ENCODE peak calls at places on chromosomes 6 and 20, in ten cellular contexts. One of them, this sample, is unnamed.

GRCh38 chr6:157227202-157228166 is 95.8 kb downstream of the TMEM242 start:
- DNase-seq in uterus: no peak
- DNase-seq in fibroblast of pulmonary artery: no peak
- DNase-seq in right lobe of liver: no peak
- DNase-seq in GM23338: peak; percentile 64
- DNase-seq in A549: peak; percentile 27
- DNase-seq in nephron progenitor cell: no peak
- DNase-seq in GM12864: no peak
- DNase-seq in foreskin fibroblast: no peak
- DNase-seq in lower lobe of right lung: no peak
- DNase-seq in this sample: no peak

GRCh38 chr6:168884646-168885086 is 369.0 kb downstream of the THBS2 start:
- DNase-seq in A549: peak; percentile 69
- DNase-seq in right lobe of liver: no peak
- DNase-seq in nephron progenitor cell: peak; percentile 88
- DNase-seq in GM23338: peak; percentile 76
- DNase-seq in foreskin fibroblast: peak; percentile 35
- DNase-seq in GM12864: no peak
- DNase-seq in uterus: peak; percentile 80
- DNase-seq in lower lobe of right lung: peak; percentile 81
- DNase-seq in fibroblast of pulmonary artery: peak; percentile 58
- DNase-seq in this sample: peak; percentile 2

GRCh38 chr6:151679081-151679480 is 128.4 kb upstream of the ESR1 start:
- DNase-seq in GM23338: no peak
- DNase-seq in lower lobe of right lung: no peak
- DNase-seq in right lobe of liver: no peak
- DNase-seq in uterus: peak; percentile 64
- DNase-seq in fibroblast of pulmonary artery: peak; percentile 38
- DNase-seq in GM12864: no peak
- DNase-seq in foreskin fibroblast: peak; percentile 90
- DNase-seq in nephron progenitor cell: no peak
- DNase-seq in A549: no peak
- DNase-seq in this sample: peak; percentile 31

GRCh38 chr6:27872634-27873028 is 39.6 kb downstream of the OR2B2 start:
- DNase-seq in foreskin fibroblast: no peak
- DNase-seq in nephron progenitor cell: no peak
- DNase-seq in lower lobe of right lung: no peak
- DNase-seq in A549: no peak
- DNase-seq in uterus: no peak
- DNase-seq in right lobe of liver: no peak
- DNase-seq in fibroblast of pulmonary artery: no peak
- DNase-seq in GM23338: no peak
- DNase-seq in GM12864: no peak
- DNase-seq in this sample: no peak

GRCh38 chr6:144234399-144234798 is 50.7 kb upstream of the UTRN start:
- DNase-seq in nephron progenitor cell: no peak
- DNase-seq in lower lobe of right lung: no peak
- DNase-seq in GM23338: peak; percentile 79
- DNase-seq in foreskin fibroblast: no peak
- DNase-seq in uterus: no peak
- DNase-seq in A549: no peak
- DNase-seq in GM12864: no peak
- DNase-seq in fibroblast of pulmonary artery: no peak
- DNase-seq in right lobe of liver: no peak
- DNase-seq in this sample: no peak

GRCh38 chr6:75943381-75943780 is 129.1 kb downstream of the IMPG1 start:
- DNase-seq in GM12864: no peak
- DNase-seq in GM23338: no peak
- DNase-seq in uterus: no peak
- DNase-seq in fibroblast of pulmonary artery: no peak
- DNase-seq in foreskin fibroblast: no peak
- DNase-seq in A549: no peak
- DNase-seq in nephron progenitor cell: no peak
- DNase-seq in lower lobe of right lung: no peak
- DNase-seq in right lobe of liver: no peak
- DNase-seq in this sample: no peak

GRCh38 chr6:8131265-8131897 is 29.0 kb upstream of the EEF1E1 start:
- DNase-seq in right lobe of liver: no peak
- DNase-seq in uterus: no peak
- DNase-seq in foreskin fibroblast: peak; percentile 54
- DNase-seq in lower lobe of right lung: no peak
- DNase-seq in fibroblast of pulmonary artery: peak; percentile 77
- DNase-seq in GM23338: peak; percentile 90
- DNase-seq in A549: peak; percentile 28
- DNase-seq in nephron progenitor cell: peak; percentile 71
- DNase-seq in GM12864: peak; percentile 8
- DNase-seq in this sample: peak; percentile 68

GRCh38 chr20:50578778-50579165 is 68.6 kb downstream of the PTPN1 start:
- DNase-seq in GM12864: no peak
- DNase-seq in foreskin fibroblast: no peak
- DNase-seq in right lobe of liver: no peak
- DNase-seq in GM23338: no peak
- DNase-seq in nephron progenitor cell: no peak
- DNase-seq in A549: no peak
- DNase-seq in fibroblast of pulmonary artery: no peak
- DNase-seq in lower lobe of right lung: peak; percentile 31
- DNase-seq in uterus: no peak
- DNase-seq in this sample: no peak

GRCh38 chr6:112035446-112035845 is 18.5 kb upstream of the CCN6 start:
- DNase-seq in GM23338: no peak
- DNase-seq in fibroblast of pulmonary artery: peak; percentile 55
- DNase-seq in uterus: no peak
- DNase-seq in right lobe of liver: no peak
- DNase-seq in A549: no peak
- DNase-seq in nephron progenitor cell: no peak
- DNase-seq in GM12864: no peak
- DNase-seq in foreskin fibroblast: no peak
- DNase-seq in lower lobe of right lung: no peak
- DNase-seq in this sample: no peak

GRCh38 chr6:66771626-66772025 is 1064.6 kb upstream of the EYS start:
- DNase-seq in fibroblast of pulmonary artery: peak; percentile 56
- DNase-seq in GM12864: no peak
- DNase-seq in right lobe of liver: no peak
- DNase-seq in lower lobe of right lung: no peak
- DNase-seq in uterus: no peak
- DNase-seq in A549: no peak
- DNase-seq in nephron progenitor cell: no peak
- DNase-seq in foreskin fibroblast: peak; percentile 56
- DNase-seq in GM23338: no peak
- DNase-seq in this sample: no peak

GRCh38 chr6:27757307-27757706 is 154.9 kb downstream of the OR2B2 start:
- DNase-seq in GM12864: no peak
- DNase-seq in A549: no peak
- DNase-seq in lower lobe of right lung: peak; percentile 59
- DNase-seq in foreskin fibroblast: peak; percentile 2
- DNase-seq in right lobe of liver: no peak
- DNase-seq in uterus: peak; percentile 21
- DNase-seq in GM23338: peak; percentile 75
- DNase-seq in fibroblast of pulmonary artery: peak; percentile 8
- DNase-seq in nephron progenitor cell: peak; percentile 49
- DNase-seq in this sample: peak; percentile 25

GRCh38 chr6:11194399-11195274 is 37.8 kb downstream of the NEDD9 start:
- DNase-seq in uterus: no peak
- DNase-seq in GM12864: no peak
- DNase-seq in fibroblast of pulmonary artery: peak; percentile 90
- DNase-seq in lower lobe of right lung: no peak
- DNase-seq in GM23338: peak; percentile 57
- DNase-seq in A549: peak; percentile 80
- DNase-seq in nephron progenitor cell: no peak
- DNase-seq in right lobe of liver: no peak
- DNase-seq in foreskin fibroblast: no peak
- DNase-seq in this sample: no peak
- TF ChIP-seq CTCF in uterus: no peak
- TF ChIP-seq CTCF in GM12864: no peak
- TF ChIP-seq CTCF in fibroblast of pulmonary artery: no peak
- TF ChIP-seq CTCF in lower lobe of right lung: no peak
- TF ChIP-seq CTCF in GM23338: no peak
- TF ChIP-seq CTCF in A549: no peak
- TF ChIP-seq CTCF in nephron progenitor cell: no peak
- TF ChIP-seq CTCF in right lobe of liver: no peak
- TF ChIP-seq CTCF in foreskin fibroblast: no peak
- TF ChIP-seq CTCF in this sample: no peak

GRCh38 chr6:1696495-1696850 is 86.8 kb downstream of the FOXC1 start:
- DNase-seq in foreskin fibroblast: no peak
- DNase-seq in fibroblast of pulmonary artery: no peak
- DNase-seq in GM23338: no peak
- DNase-seq in nephron progenitor cell: no peak
- DNase-seq in uterus: no peak
- DNase-seq in GM12864: no peak
- DNase-seq in right lobe of liver: no peak
- DNase-seq in A549: no peak
- DNase-seq in lower lobe of right lung: no peak
- DNase-seq in this sample: no peak

GRCh38 chr6:1697688-1698351 is 88.1 kb downstream of the FOXC1 start:
- DNase-seq in nephron progenitor cell: no peak
- DNase-seq in uterus: no peak
- DNase-seq in GM23338: no peak
- DNase-seq in foreskin fibroblast: no peak
- DNase-seq in lower lobe of right lung: no peak
- DNase-seq in right lobe of liver: no peak
- DNase-seq in GM12864: no peak
- DNase-seq in fibroblast of pulmonary artery: no peak
- DNase-seq in A549: no peak
- DNase-seq in this sample: no peak

GRCh38 chr6:1695546-1696494 is 86.1 kb downstream of the FOXC1 start:
- DNase-seq in right lobe of liver: no peak
- DNase-seq in A549: no peak
- DNase-seq in GM12864: no peak
- DNase-seq in fibroblast of pulmonary artery: no peak
- DNase-seq in nephron progenitor cell: no peak
- DNase-seq in uterus: no peak
- DNase-seq in GM23338: no peak
- DNase-seq in lower lobe of right lung: no peak
- DNase-seq in foreskin fibroblast: peak; percentile 59
- DNase-seq in this sample: no peak

GRCh38 chr6:1700283-1700967 is 90.7 kb downstream of the FOXC1 start:
- DNase-seq in fibroblast of pulmonary artery: no peak
- DNase-seq in foreskin fibroblast: no peak
- DNase-seq in right lobe of liver: no peak
- DNase-seq in A549: no peak
- DNase-seq in GM12864: no peak
- DNase-seq in GM23338: no peak
- DNase-seq in uterus: no peak
- DNase-seq in nephron progenitor cell: no peak
- DNase-seq in lower lobe of right lung: no peak
- DNase-seq in this sample: no peak

DNA sequence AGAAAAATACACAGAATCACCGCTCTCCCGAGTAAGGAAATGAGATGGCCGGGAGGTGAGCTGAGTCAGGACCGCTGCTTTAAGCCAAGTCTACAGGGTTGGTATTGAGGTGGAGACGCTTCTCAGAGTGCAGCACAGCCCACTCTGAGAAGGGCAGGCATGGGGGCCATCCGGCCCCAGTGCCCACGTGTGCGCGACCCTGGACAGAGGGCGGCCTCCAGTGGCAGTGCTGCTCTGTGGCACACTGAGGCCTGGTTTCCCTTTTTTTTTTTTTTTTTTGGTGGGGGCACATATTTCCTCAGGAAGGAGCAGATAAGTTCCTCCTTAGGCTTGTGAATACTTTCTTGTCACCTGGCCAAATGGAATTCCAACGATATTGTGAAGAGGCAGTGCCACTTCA is 88.8 kb downstream of the FOXC1 start:
- DNase-seq in nephron progenitor cell: no peak
- DNase-seq in GM23338: no peak
- DNase-seq in GM12864: no peak
- DNase-seq in lower lobe of right lung: no peak
- DNase-seq in foreskin fibroblast: no peak
- DNase-seq in right lobe of liver: no peak
- DNase-seq in fibroblast of pulmonary artery: no peak
- DNase-seq in uterus: no peak
- DNase-seq in A549: no peak
- DNase-seq in this sample: no peak
- TF ChIP-seq CTCF in nephron progenitor cell: no peak
- TF ChIP-seq CTCF in GM23338: peak; percentile 40
- TF ChIP-seq CTCF in GM12864: no peak
- TF ChIP-seq CTCF in lower lobe of right lung: no peak
- TF ChIP-seq CTCF in foreskin fibroblast: no peak
- TF ChIP-seq CTCF in right lobe of liver: no peak
- TF ChIP-seq CTCF in fibroblast of pulmonary artery: no peak
- TF ChIP-seq CTCF in uterus: no peak
- TF ChIP-seq CTCF in A549: no peak
- TF ChIP-seq CTCF in this sample: no peak

DNA sequence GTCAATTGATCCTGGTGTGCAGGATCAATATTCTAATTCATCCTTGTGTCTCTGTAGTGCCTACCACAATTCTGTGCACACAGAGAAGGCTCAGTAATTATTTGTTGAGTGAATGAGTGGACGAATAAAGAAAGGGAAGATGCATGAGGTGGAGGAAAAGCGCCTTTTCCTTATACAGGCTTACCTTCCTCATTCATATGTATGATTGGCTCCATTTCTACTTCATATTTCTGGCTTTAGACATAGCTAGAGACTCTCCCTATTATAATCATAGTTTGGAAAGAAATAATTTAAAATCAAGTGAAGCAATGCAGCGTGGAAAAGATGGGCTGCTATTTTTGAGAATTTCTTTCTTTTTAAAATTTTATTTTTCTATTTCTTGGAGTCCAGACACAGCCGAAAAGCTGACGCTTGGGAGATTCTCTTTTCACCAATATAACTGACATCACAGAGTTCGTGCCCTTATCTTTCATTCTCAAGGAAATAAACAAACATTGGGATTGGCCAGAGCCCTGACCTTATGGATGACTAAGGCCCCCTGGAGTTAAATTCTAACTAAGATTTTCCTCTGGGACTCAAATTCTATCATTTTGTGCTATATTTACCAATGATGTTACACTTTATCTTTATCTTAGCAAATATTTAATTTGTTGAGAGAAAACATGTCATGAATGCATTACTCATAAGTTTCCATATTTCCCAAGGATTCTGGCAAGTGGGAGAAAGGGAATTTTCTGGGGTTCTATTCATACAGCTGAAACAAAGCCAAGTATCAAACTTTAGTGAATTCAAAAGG is 48.1 kb downstream of the PRL start:
- DNase-seq in GM23338: no peak
- DNase-seq in nephron progenitor cell: no peak
- DNase-seq in lower lobe of right lung: no peak
- DNase-seq in right lobe of liver: no peak
- DNase-seq in fibroblast of pulmonary artery: peak; percentile 79
- DNase-seq in uterus: no peak
- DNase-seq in A549: peak; percentile 55
- DNase-seq in foreskin fibroblast: no peak
- DNase-seq in GM12864: no peak
- DNase-seq in this sample: peak; percentile 42
- TF ChIP-seq CTCF in GM23338: no peak
- TF ChIP-seq CTCF in nephron progenitor cell: no peak
- TF ChIP-seq CTCF in lower lobe of right lung: no peak
- TF ChIP-seq CTCF in right lobe of liver: no peak
- TF ChIP-seq CTCF in fibroblast of pulmonary artery: no peak
- TF ChIP-seq CTCF in uterus: no peak
- TF ChIP-seq CTCF in A549: no peak
- TF ChIP-seq CTCF in foreskin fibroblast: no peak
- TF ChIP-seq CTCF in GM12864: no peak
- TF ChIP-seq CTCF in this sample: no peak

DNA sequence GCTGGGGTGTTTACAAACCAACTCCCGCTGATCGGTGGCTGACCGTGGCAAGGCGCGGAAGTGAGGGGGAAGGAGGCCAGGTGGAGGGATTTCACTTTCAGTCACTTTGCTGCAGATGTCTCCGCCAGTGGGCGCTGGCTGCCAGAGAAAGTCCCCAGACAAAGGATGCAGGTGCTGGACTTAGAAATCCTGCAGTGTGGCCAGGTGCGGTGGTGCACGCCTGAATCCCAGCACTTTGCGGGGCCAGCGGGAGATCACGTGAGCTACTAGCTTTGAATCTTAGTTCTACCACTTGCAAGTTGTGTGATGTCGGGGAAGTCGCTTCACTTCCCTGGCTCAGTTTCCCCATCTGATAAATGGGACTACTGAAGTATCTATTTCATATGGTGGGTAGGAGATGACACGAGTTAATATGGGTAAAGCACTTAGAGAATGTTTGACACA is 180.4 kb downstream of the ZNF217 start:
- DNase-seq in GM23338: peak; percentile 94
- DNase-seq in A549: peak; percentile 35
- DNase-seq in right lobe of liver: no peak
- DNase-seq in uterus: no peak
- DNase-seq in GM12864: peak; percentile 68
- DNase-seq in lower lobe of right lung: peak; percentile 58
- DNase-seq in fibroblast of pulmonary artery: no peak
- DNase-seq in foreskin fibroblast: no peak
- DNase-seq in nephron progenitor cell: peak; percentile 53
- DNase-seq in this sample: peak; percentile 30
- TF ChIP-seq CTCF in GM23338: peak; percentile 90
- TF ChIP-seq CTCF in A549: peak; percentile 52
- TF ChIP-seq CTCF in right lobe of liver: no peak
- TF ChIP-seq CTCF in uterus: no peak
- TF ChIP-seq CTCF in GM12864: peak; percentile 92
- TF ChIP-seq CTCF in lower lobe of right lung: peak; percentile 29
- TF ChIP-seq CTCF in fibroblast of pulmonary artery: peak; percentile 10
- TF ChIP-seq CTCF in foreskin fibroblast: no peak
- TF ChIP-seq CTCF in nephron progenitor cell: peak; percentile 49
- TF ChIP-seq CTCF in this sample: peak; percentile 51

This sample was measured in epithelial cell of esophagus.